ENCODE peak calls at places on chromosomes 2 and 18, in ten cellular contexts. R, Q, S, E, H, X, L, A, C and I are unnamed samples.

GRCh38 chr2:218255441-218255840 is 5.4 kb upstream of the GPBAR1 start:
- DNase-seq in L (no peak), R (no peak), C (no peak), Q (no peak), E (no peak), X (no peak), S (no peak), H (peak), A (no peak), I (peak)

GRCh38 chr18:27141876-27142275 is 43.2 kb downstream of the CHST9 start:
- DNase-seq in S (no peak), H (no peak), R (no peak), Q (no peak), E (no peak), A (no peak), L (no peak), C (no peak), X (no peak), I (no peak)

GRCh38 chr2:127859712-127860085 is 1.7 kb upstream of the POLR2D start:
- DNase-seq in Q (no peak), R (peak), C (peak), L (peak), A (no peak), S (no peak), X (peak), E (no peak), H (no peak), I (no peak)

GRCh38 chr2:232637832-232638231 is 4.4 kb downstream of the EFHD1 start:
- DNase-seq in E (no peak), C (no peak), A (no peak), L (no peak), Q (no peak), S (no peak), R (no peak), X (no peak), H (no peak), I (no peak)

GRCh38 chr2:167972020-167972419 is 275.4 kb downstream of the STK39 start:
- DNase-seq in X (no peak), E (no peak), H (no peak), R (no peak), L (no peak), S (no peak), A (no peak), C (no peak), Q (no peak), I (no peak)

GRCh38 chr18:12463191-12463590 is 55.5 kb downstream of the PRELID3A start:
- DNase-seq in Q (no peak), L (no peak), X (no peak), A (no peak), E (no peak), H (no peak), R (no peak), C (no peak), S (no peak), I (no peak)

GRCh38 chr2:77018219-77018618 is 504.0 kb downstream of the LRRTM4 start:
- DNase-seq in S (no peak), Q (no peak), H (no peak), E (no peak), C (no peak), L (no peak), R (no peak), A (no peak), X (no peak), I (no peak)

GRCh38 chr2:145760781-145761649 is 1241.1 kb upstream of the ZEB2 start:
- DNase-seq in H (no peak), L (peak), S (no peak), X (no peak), A (peak), Q (no peak), C (no peak), R (no peak), E (no peak), I (peak)